ENCODE peak calls at places on chromosomes 7 and 10, in four cellular contexts. Y is HepG2, O is WTC11, T is K562. F is an unnamed sample.

GRCh38 chr7:70259497-70259896 is 661.2 kb downstream of the AUTS2 start:
- DNase-seq in Y (no peak), T (no peak), O (no peak), F (no peak)

GRCh38 chr7:81478664-81479063 is 291.2 kb downstream of the HGF start:
- DNase-seq in T (no peak), O (no peak), Y (peak), F (no peak)

GRCh38 chr7:78792006-78792405 is 661.5 kb downstream of the MAGI2 start:
- DNase-seq in Y (no peak), T (no peak), O (no peak), F (no peak)

GRCh38 chr7:64879800-64880199 is 23.3 kb upstream of the ZNF273 start:
- DNase-seq in Y (no peak), T (no peak), O (no peak), F (no peak)

GRCh38 chr7:7681191-7681935 is 37.0 kb downstream of the RPA3 start:
- DNase-seq in O (no peak), T (no peak), Y (peak), F (peak)

GRCh38 chr7:151992375-151992774 is 33.1 kb upstream of the GALNT11 start:
- DNase-seq in Y (peak), O (peak), T (peak), F (no peak)

GRCh38 chr10:76082956-76083355 is 651.5 kb downstream of the LRMDA start:
- DNase-seq in T (no peak), O (peak), Y (no peak), F (no peak)

GRCh38 chr10:30413996-30414576 is 19.9 kb upstream of the MAP3K8 start:
- DNase-seq in O (no peak), Y (peak), T (peak), F (no peak)

GRCh38 chr7:29019275-29019820 is 61.2 kb upstream of the TRIL start:
- DNase-seq in Y (no peak), O (no peak), T (no peak), F (no peak)

GRCh38 chr7:138979988-138980574 is 1.1 kb downstream of the KIAA1549 start:
- DNase-seq in O (no peak), Y (no peak), T (no peak), F (no peak)

GRCh38 chr7:140214075-140214684 is 37.4 kb upstream of the KDM7A start:
- DNase-seq in O (no peak), T (no peak), Y (peak), F (peak)

GRCh38 chr7:149883452-149883861 is 9.7 kb downstream of the ATP6V0E2 start:
- DNase-seq in O (peak), Y (peak), T (peak), F (no peak)

GRCh38 chr10:58424176-58424575 is 39.0 kb downstream of the TFAM start:
- DNase-seq in T (no peak), O (no peak), Y (no peak), F (no peak)

GRCh38 chr10:74189999-74190421 is 39.0 kb downstream of the ADK start:
- DNase-seq in Y (peak), T (no peak), O (no peak), F (peak)

GRCh38 chr10:126373982-126374381 is 14.3 kb downstream of the ADAM12 start:
- DNase-seq in Y (no peak), T (no peak), O (no peak), F (no peak)

GRCh38 chr7:41762641-41763040 is 59.8 kb upstream of the INHBA start:
- DNase-seq in T (no peak), Y (no peak), O (no peak), F (no peak)

GRCh38 chr7:29563590-29564454 is at the start of gene PRR15:
- DNase-seq in T (no peak), O (peak), Y (peak), F (no peak)

DNA sequence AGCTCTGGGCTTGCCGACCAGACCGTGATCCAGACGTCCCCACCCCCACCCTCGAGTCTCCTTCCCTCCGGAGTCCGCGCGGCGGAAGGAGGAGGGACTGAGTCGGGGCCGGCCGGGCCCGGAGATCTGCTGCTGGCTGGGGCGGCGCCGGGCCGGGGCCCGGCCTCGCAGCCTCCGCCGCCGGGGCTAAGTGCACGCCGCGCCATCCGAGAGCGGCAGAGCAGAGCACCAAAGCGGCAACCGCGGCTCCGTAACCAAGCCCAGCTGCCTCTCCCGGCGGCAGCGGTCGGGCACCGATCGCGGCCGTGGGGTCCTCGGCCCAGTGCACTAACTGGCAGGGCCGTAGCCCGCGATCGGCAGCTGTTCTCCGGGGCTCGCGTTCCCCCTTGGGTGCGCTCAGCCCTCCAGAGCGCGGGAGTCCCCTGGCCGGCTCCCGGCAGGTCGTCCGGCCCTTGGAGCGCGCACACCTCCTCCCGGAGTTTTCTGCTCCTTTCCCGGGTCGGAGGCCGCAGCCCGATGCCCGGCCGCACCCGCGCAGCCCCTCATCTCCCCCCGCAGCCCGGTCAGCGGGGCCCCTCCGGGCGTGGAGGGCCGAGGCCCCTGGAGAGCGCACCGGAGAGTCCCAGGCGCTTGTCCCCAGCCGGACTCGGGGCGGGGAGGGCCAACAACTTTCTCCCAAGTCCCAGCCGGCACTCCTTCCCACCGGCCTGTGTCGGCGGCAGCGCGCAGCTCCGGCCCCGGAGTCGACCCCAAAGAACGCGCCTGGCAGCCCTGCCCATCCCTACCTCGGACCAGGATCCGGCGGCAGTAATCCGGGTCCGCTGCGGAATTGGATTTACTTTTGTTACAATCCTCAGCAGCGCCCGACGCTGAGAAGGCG is 799 bp downstream of the VAX1 start:
- DNase-seq in T (no peak), O (peak), Y (no peak), F (no peak)
- TF ChIP-seq ESRRA in T (no peak), O (no peak), Y (no peak), F (no peak)

GRCh38 chr7:40469481-40469880 is 334.7 kb downstream of the SUGCT start:
- DNase-seq in Y (no peak), T (no peak), O (no peak), F (no peak)
- TF ChIP-seq CREM in Y (no peak), T (no peak), O (no peak), F (no peak)

DNA sequence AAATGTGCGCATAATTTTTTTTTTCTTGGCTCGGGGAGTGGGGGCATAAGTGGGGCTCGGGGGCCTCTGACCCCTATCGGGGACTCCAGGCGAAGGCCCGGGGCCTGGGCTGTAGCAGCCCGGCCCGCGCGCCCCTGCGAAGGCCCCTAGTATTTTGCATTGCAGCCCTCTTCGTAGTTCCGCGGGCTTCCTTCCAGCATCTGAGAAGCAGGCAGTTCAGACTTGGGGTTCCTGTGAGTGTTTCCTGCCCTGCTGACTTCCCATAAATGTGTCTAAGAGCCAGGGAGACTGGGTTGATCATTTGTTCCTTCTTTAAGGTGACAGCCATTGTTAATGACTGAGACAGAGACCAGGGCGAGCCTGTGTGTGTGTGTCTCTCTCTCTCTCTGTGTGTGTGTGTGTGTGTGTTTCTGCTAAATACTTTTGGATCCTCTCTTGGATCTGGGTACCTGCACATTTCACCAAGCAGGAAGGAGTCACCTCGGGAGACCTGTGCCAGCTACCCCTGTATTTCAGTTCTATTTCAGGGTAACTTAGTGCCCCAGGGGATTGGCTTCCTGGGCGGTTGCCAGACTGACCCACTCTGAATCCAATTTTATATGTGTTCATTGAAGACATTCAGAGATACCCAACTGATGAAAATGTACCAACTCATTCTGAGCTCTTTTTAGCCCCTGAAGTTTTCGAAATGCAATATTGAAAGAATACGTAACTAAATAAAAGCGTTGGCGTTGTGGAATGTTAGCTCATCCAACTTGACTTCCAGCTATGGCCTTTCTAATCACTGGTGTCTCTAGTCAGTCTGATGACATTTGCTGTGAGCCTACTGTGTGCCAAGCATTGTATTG is 811 bp downstream of the MSRB2 start:
- DNase-seq in T (no peak), Y (peak), O (peak), F (no peak)
- TF ChIP-seq TCF7 in T (no peak), Y (no peak), O (no peak), F (no peak)

DNA sequence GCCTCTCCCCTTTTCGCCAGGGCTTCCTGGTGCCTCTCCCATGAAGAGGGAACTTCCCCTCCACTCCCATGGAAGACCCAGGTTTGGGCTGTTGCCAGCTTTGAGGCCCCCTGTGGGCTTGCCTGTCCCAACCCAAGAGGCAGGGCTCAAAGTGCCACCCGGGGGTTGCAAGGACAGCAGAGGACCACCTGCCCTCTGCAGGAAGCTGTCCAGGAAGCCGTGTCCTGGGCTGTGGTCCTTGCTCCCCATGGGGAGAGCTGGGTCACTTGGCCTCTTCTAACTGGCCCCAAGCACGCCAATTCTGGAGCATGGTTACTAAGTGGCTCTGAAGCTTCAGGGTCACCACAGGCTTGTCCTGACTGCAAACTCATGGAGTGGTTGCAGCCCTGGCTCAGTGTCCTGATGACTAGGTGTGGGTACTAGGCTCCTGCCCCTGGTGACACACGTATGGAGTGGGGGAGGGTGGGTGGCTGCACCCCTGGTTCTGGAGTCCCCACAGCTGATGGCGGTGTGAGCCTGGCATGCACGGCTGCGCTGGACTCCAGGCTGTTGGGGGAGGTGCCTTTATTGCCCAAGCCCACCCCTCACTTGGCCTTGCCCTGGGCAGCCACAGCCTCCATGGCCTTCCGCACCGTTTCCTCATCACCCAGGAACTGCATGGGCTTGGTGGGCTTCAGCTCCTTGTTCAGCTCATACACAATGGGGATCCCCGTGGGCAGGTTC is 3.0 kb downstream of the PGAM2 start:
- DNase-seq in O (no peak), Y (no peak), T (no peak), F (no peak)
- TF ChIP-seq ESRRA in O (no peak), Y (no peak), T (no peak), F (no peak)

GRCh38 chr7:134667899-134668298 is 21.2 kb downstream of the BPGM start:
- DNase-seq in Y (no peak), T (no peak), O (no peak), F (no peak)
- TF ChIP-seq CREM in Y (no peak), T (no peak), O (no peak), F (no peak)

DNA sequence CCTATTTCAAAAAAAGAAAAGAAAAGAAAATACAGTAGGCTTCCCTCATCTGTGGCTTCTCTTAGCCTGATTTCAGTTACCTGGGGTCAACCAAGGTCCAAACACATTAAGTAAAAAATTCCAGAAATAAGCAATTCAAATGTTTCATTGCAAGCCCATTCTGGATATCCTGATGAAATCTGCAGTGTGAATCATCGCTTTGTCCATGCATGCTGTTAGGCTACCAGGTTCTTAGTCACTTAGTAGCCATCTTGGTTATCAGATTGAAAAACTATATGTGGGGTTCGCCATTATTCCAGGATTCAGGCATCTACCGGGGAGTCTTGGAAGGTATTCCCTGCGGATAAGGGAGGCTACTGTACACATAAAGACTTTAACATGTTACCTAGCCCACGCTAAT is 991 bp upstream of the FAM204A start:
- DNase-seq in Y (no peak), O (no peak), T (no peak), F (no peak)
- TF ChIP-seq TCF7 in Y (no peak), O (no peak), T (no peak), F (no peak)

GRCh38 chr10:110522365-110522988 is 24.8 kb downstream of the DUSP5 start:
- DNase-seq in T (no peak), O (no peak), Y (peak), F (no peak)
- TF ChIP-seq ESRRA in T (no peak), O (no peak), Y (no peak), F (no peak)